ENCODE peak calls at places on chromosomes 1 and 21, in five cellular contexts. K is GM23338; V is Caco-2; R is neuronal stem cell; W is effector memory CD4-positive, alpha-beta T cell. T is an unnamed sample.
A peak's percentile ranks its signal among the peaks of the same experiment; 100 is the strongest.

GRCh38 chr1:115768549-115768948 is at the start of gene CASQ2:
- DNase-seq in R (no peak), K (no peak), W (no peak), V (no peak), T (no peak)

GRCh38 chr1:43537423-43538142 is 6.9 kb downstream of the PTPRF start:
- DNase-seq in K (no peak), R (no peak), W (no peak), V (no peak), T (no peak)

GRCh38 chr1:83512371-83513004 is 486.4 kb downstream of the TTLL7 start:
- DNase-seq in V (no peak), R (no peak), W (no peak), K (peak; percentile 27), T (no peak)

GRCh38 chr1:45668526-45668925 is 17.8 kb downstream of the GPBP1L1 start:
- DNase-seq in K (no peak), W (no peak), V (no peak), R (no peak), T (no peak)

GRCh38 chr1:99438656-99439055 is 174.4 kb downstream of the PLPPR4 start:
- DNase-seq in W (no peak), V (no peak), K (no peak), R (no peak), T (no peak)

GRCh38 chr1:36760081-36760480 is 274.2 kb downstream of the GRIK3 start:
- DNase-seq in K (no peak), R (no peak), V (no peak), W (no peak), T (peak; percentile 52)

GRCh38 chr1:20430355-20431290 is 55.4 kb downstream of the CAMK2N1 start:
- DNase-seq in R (peak; percentile 77), K (peak; percentile 87), V (peak; percentile 51), W (no peak), T (no peak)

GRCh38 chr1:225462429-225462713 is 34.5 kb upstream of the LBR start:
- DNase-seq in R (no peak), K (no peak), W (no peak), V (no peak), T (peak; percentile 35)

GRCh38 chr1:6028042-6028895 is 17.4 kb upstream of the KCNAB2 start:
- DNase-seq in V (no peak), R (no peak), K (no peak), W (peak; percentile 63), T (peak; percentile 76)

GRCh38 chr1:16631248-16632043 is 18.1 kb upstream of the NBPF1 start:
- DNase-seq in V (no peak), R (no peak), W (no peak), K (no peak), T (peak; percentile 58)

GRCh38 chr21:39142972-39143371 is 40.3 kb downstream of the PSMG1 start:
- DNase-seq in V (no peak), W (no peak), R (no peak), K (no peak), T (no peak)

GRCh38 chr1:243246916-243247315 is 8.2 kb downstream of the CEP170 start:
- DNase-seq in K (no peak), W (no peak), V (no peak), R (no peak), T (no peak)

GRCh38 chr1:110990541-110990940 is 26.8 kb upstream of the LRIF1 start:
- DNase-seq in V (no peak), W (no peak), R (no peak), K (no peak), T (no peak)

GRCh38 chr1:96524100-96524499 is 197.5 kb upstream of the PTBP2 start:
- DNase-seq in K (no peak), W (no peak), R (no peak), V (no peak), T (no peak)

GRCh38 chr1:203556047-203556851 is 62.3 kb downstream of the OPTC start:
- DNase-seq in R (no peak), V (no peak), W (no peak), K (peak; percentile 82), T (peak; percentile 82)

GRCh38 chr1:86998727-86999126 is 84.3 kb downstream of the HS2ST1 start:
- DNase-seq in K (no peak), R (no peak), W (no peak), V (no peak), T (no peak)

GRCh38 chr1:159248311-159248710 is 43.6 kb downstream of the ACKR1 start:
- DNase-seq in W (no peak), K (no peak), V (no peak), R (no peak), T (no peak)

GRCh38 chr21:35485364-35485763 is 436.3 kb upstream of the RUNX1 start:
- DNase-seq in R (no peak), K (no peak), W (no peak), V (no peak), T (no peak)

GRCh38 chr1:61140778-61141177 is 58.4 kb downstream of the NFIA start:
- DNase-seq in K (no peak), R (no peak), V (no peak), W (no peak), T (no peak)

GRCh38 chr21:42618713-42619112 is 34.7 kb upstream of the PDE9A start:
- DNase-seq in K (no peak), R (no peak), W (no peak), V (no peak), T (no peak)

GRCh38 chr21:46193829-46194373 is 9.6 kb upstream of the SPATC1L start:
- DNase-seq in V (no peak), R (no peak), W (no peak), K (no peak), T (peak; percentile 14)

DNA sequence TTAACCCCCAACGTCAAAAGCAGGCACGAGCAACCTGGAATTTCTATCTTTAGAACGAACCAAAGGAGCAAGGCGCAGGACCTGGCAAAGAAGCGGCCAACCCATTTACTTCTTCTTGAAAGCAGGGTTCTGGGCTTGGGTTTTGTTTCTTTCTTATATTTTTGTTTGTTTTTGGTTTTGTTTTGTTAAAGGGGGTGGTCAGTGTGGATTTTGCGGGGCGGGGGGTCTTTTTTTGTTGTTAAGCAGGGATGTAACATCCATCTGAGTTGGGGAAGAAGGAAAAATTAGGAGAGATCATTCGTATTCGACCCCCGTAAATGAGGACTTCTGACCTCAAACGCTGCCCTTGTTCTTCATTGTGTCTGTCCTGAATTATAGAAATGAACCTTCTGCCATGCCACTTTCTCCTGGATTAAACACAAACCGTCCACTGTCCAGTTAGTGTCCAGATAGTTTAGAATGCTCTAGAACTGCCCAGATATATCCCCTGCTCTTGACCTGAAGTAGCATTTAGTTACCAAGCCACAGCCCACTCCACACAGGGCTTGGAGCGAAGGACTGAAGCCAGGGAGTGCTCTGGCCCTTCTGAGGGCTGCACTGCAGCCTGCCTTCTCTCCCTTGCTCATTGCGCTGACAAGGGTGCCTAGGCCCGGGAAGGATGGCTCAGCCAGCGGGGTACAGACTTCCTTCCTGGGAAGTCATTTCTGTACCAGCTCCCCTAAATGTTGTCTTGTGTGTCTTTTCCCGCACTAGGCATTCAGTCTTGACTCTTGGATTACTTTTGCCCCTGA is 935 bp upstream of the APP start:
- DNase-seq in R (no peak), K (no peak), V (no peak), W (no peak), T (no peak)
- H3K4me3 ChIP-seq in R (peak overlapping the region; percentile 83), K (peak overlapping the region; percentile 88), V (peak overlapping the region; percentile 97), W (peak overlapping the region; percentile 91), T (peak overlapping the region; percentile 93)

GRCh38 chr21:43814215-43815106 is 25.1 kb downstream of the RRP1 start:
- DNase-seq in W (no peak), R (no peak), V (no peak), K (peak; percentile 62), T (no peak)
- H3K4me1 ChIP-seq in W (peaks cover 8% of the 10 kb centered on the region), R (peaks cover 14% of the 10 kb centered on the region), V (peaks cover 12% of the 10 kb centered on the region), K (peaks cover 7% of the 10 kb centered on the region), T (no peaks in the 10 kb centered on the region)

DNA sequence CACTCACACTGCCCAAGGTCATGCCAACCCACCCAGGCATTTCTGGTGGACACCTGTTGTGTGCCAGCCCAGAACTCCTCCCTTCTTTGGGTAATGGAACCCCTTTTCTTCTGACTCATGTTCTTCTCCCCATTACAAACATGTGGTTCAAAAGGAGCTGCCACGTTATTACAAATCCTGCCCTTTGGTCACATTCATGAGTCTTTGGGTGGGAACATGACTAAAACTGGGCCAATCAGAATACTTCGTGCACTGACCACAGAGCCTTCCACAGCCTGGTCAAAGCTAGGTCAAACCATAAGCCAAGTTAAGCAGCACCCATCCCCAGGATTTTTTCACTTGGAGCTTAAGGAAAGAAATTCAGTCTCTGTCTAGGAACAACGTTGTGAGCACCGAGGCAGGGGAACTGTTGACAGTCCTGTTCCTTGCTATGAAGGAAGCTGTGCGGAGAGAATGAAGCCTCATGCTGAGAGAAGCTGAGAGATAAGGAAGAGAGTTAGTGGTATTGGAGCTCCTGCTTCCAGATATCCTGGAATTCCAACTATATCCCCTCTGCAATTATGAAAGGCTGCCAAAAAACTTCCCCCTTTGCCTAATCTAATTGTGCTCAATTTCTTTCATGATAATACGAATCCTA is 46.8 kb upstream of the DIPK1A start:
- DNase-seq in R (no peak), K (no peak), V (no peak), W (no peak), T (no peak)
- H3K4me3 ChIP-seq in R (no peak overlapping the region), K (no peak overlapping the region), V (no peak overlapping the region), W (no peak overlapping the region), T (no peak overlapping the region)

GRCh38 chr1:24318238-24318987 is 744 bp upstream of the GRHL3 start:
- DNase-seq in V (no peak), W (no peak), R (no peak), K (no peak), T (no peak)
- H3K4me1 ChIP-seq in V (no peaks in the 10 kb centered on the region), W (peaks cover 45% of the 10 kb centered on the region), R (peaks cover 8% of the 10 kb centered on the region), K (peaks cover 30% of the 10 kb centered on the region), T (no peaks in the 10 kb centered on the region)

GRCh38 chr1:28249013-28249870 is 10.1 kb upstream of the SESN2 start:
- DNase-seq in V (peak; percentile 51), K (peak; percentile 70), W (no peak), R (peak; percentile 27), T (peak; percentile 70)
- H3K4me3 ChIP-seq in V (no peak overlapping the region), K (peak overlapping the region; percentile 21), W (peak overlapping the region; percentile 10), R (no peak overlapping the region), T (no peak overlapping the region)

GRCh38 chr1:200776949-200777348 is 38.3 kb downstream of the CAMSAP2 start:
- DNase-seq in V (no peak), W (no peak), R (no peak), K (no peak), T (no peak)
- H3K4me1 ChIP-seq in V (peaks cover 23% of the 10 kb centered on the region), W (no peaks in the 10 kb centered on the region), R (peaks cover 4% of the 10 kb centered on the region), K (peaks cover 4% of the 10 kb centered on the region), T (peaks cover 5% of the 10 kb centered on the region)

GRCh38 chr1:41261926-41262618 is 20.0 kb upstream of the SCMH1 start:
- DNase-seq in K (no peak), R (no peak), W (no peak), V (no peak), T (no peak)
- H3K4me3 ChIP-seq in K (no peak overlapping the region), R (no peak overlapping the region), W (no peak overlapping the region), V (no peak overlapping the region), T (no peak overlapping the region)

GRCh38 chr1:156670791-156671190 is 6.4 kb downstream of the NES start:
- DNase-seq in K (no peak), W (no peak), R (no peak), V (no peak), T (no peak)
- H3K4me1 ChIP-seq in K (peaks cover 70% of the 10 kb centered on the region), W (no peaks in the 10 kb centered on the region), R (peaks cover 58% of the 10 kb centered on the region), V (peaks cover 34% of the 10 kb centered on the region), T (no peaks in the 10 kb centered on the region)

GRCh38 chr1:207309775-207310273 is 11.7 kb upstream of the CD55 start:
- DNase-seq in K (peak; percentile 35), W (no peak), R (no peak), V (no peak), T (no peak)
- H3K4me3 ChIP-seq in K (no peak overlapping the region), W (no peak overlapping the region), R (no peak overlapping the region), V (no peak overlapping the region), T (no peak overlapping the region)

T was measured in aorta.